ENCODE peak calls at places on chromosome 12, in four cellular contexts. One of them, this sample, is unnamed.

GRCh38 chr12:103676863-103677262 is 89.8 kb downstream of the STAB2 start:
- DNase-seq in GM12878: no peak
- DNase-seq in H1: no peak
- DNase-seq in HepG2: no peak
- DNase-seq in this sample: no peak

GRCh38 chr12:124566181-124567034 is 1.0 kb downstream of the NCOR2 start:
- DNase-seq in GM12878: no peak
- DNase-seq in H1: no peak
- DNase-seq in HepG2: peak; percentile 67
- DNase-seq in this sample: peak; percentile 70

GRCh38 chr12:6469609-6470374 is 685 bp downstream of the VAMP1 start:
- DNase-seq in GM12878: no peak
- DNase-seq in H1: no peak
- DNase-seq in HepG2: no peak
- DNase-seq in this sample: no peak

GRCh38 chr12:9851927-9852326 is 17.2 kb downstream of the CLEC2B start:
- DNase-seq in GM12878: no peak
- DNase-seq in H1: no peak
- DNase-seq in HepG2: no peak
- DNase-seq in this sample: no peak

GRCh38 chr12:26523708-26524150 is 309.3 kb downstream of the ITPR2 start:
- DNase-seq in GM12878: no peak
- DNase-seq in H1: no peak
- DNase-seq in HepG2: no peak
- DNase-seq in this sample: no peak

GRCh38 chr12:46367351-46368029 is 5.1 kb downstream of the SLC38A2 start:
- DNase-seq in GM12878: no peak
- DNase-seq in H1: no peak
- DNase-seq in HepG2: no peak
- DNase-seq in this sample: no peak

GRCh38 chr12:41919526-41920305 is 225.0 kb downstream of the GXYLT1 start:
- DNase-seq in GM12878: no peak
- DNase-seq in H1: no peak
- DNase-seq in HepG2: no peak
- DNase-seq in this sample: no peak

GRCh38 chr12:105212431-105212830 is 23.5 kb downstream of the APPL2 start:
- DNase-seq in GM12878: no peak
- DNase-seq in H1: no peak
- DNase-seq in HepG2: no peak
- DNase-seq in this sample: no peak

GRCh38 chr12:76158518-76159321 is 74.2 kb upstream of the NAP1L1 start:
- DNase-seq in GM12878: peak; percentile 91
- DNase-seq in H1: peak; percentile 21
- DNase-seq in HepG2: peak; percentile 53
- DNase-seq in this sample: peak; percentile 46

GRCh38 chr12:131076277-131076676 is 122.6 kb downstream of the ADGRD1 start:
- DNase-seq in GM12878: no peak
- DNase-seq in H1: no peak
- DNase-seq in HepG2: no peak
- DNase-seq in this sample: no peak

GRCh38 chr12:54725233-54725843 is 77.2 kb upstream of the DCD start:
- DNase-seq in GM12878: no peak
- DNase-seq in H1: no peak
- DNase-seq in HepG2: peak; percentile 30
- DNase-seq in this sample: no peak

GRCh38 chr12:32477714-32478113 is 78.4 kb downstream of the FGD4 start:
- DNase-seq in GM12878: no peak
- DNase-seq in H1: no peak
- DNase-seq in HepG2: no peak
- DNase-seq in this sample: no peak

GRCh38 chr12:70661762-70662161 is 24.5 kb upstream of the PTPRB start:
- DNase-seq in GM12878: no peak
- DNase-seq in H1: no peak
- DNase-seq in HepG2: no peak
- DNase-seq in this sample: no peak

GRCh38 chr12:82209533-82209932 is 148.7 kb downstream of the CCDC59 start:
- DNase-seq in GM12878: no peak
- DNase-seq in H1: no peak
- DNase-seq in HepG2: no peak
- DNase-seq in this sample: no peak

GRCh38 chr12:75481013-75481705 is 604 bp downstream of the GLIPR1 start:
- DNase-seq in GM12878: no peak
- DNase-seq in H1: no peak
- DNase-seq in HepG2: no peak
- DNase-seq in this sample: no peak

GRCh38 chr12:54409267-54409666 is 9.8 kb downstream of the ITGA5 start:
- DNase-seq in GM12878: no peak
- DNase-seq in H1: no peak
- DNase-seq in HepG2: no peak
- DNase-seq in this sample: no peak

GRCh38 chr12:129696952-129697351 is 206.9 kb downstream of the TMEM132D start:
- DNase-seq in GM12878: no peak
- DNase-seq in H1: no peak
- DNase-seq in HepG2: no peak
- DNase-seq in this sample: no peak

GRCh38 chr12:65882504-65882903 is 58.2 kb downstream of the HMGA2 start:
- DNase-seq in GM12878: no peak
- DNase-seq in H1: no peak
- DNase-seq in HepG2: no peak
- DNase-seq in this sample: no peak

GRCh38 chr12:101044512-101045074 is 165.4 kb downstream of the SLC5A8 start:
- DNase-seq in GM12878: no peak
- DNase-seq in H1: no peak
- DNase-seq in HepG2: no peak
- DNase-seq in this sample: no peak

GRCh38 chr12:85394809-85395208 is 114.8 kb downstream of the ALX1 start:
- DNase-seq in GM12878: no peak
- DNase-seq in H1: no peak
- DNase-seq in HepG2: no peak
- DNase-seq in this sample: no peak

GRCh38 chr12:2484141-2484776 is 310.5 kb upstream of the FKBP4 start:
- DNase-seq in GM12878: no peak
- DNase-seq in H1: no peak
- DNase-seq in HepG2: no peak
- DNase-seq in this sample: no peak

GRCh38 chr12:89880695-89881350 is 172.2 kb upstream of the ATP2B1 start:
- DNase-seq in GM12878: peak; percentile 91
- DNase-seq in H1: no peak
- DNase-seq in HepG2: no peak
- DNase-seq in this sample: no peak

GRCh38 chr12:98224584-98225221 is 290.7 kb upstream of the TMPO start:
- DNase-seq in GM12878: peak; percentile 52
- DNase-seq in H1: no peak
- DNase-seq in HepG2: no peak
- DNase-seq in this sample: no peak

GRCh38 chr12:113425960-113426453 is 3.8 kb downstream of the SDSL start:
- DNase-seq in GM12878: peak; percentile 25
- DNase-seq in H1: no peak
- DNase-seq in HepG2: no peak
- DNase-seq in this sample: peak; percentile 42

GRCh38 chr12:94684416-94684815 is 34.1 kb upstream of the TMCC3 start:
- DNase-seq in GM12878: no peak
- DNase-seq in H1: no peak
- DNase-seq in HepG2: no peak
- DNase-seq in this sample: no peak

GRCh38 chr12:37545759-37546158 is 770.8 kb upstream of the ALG10B start:
- DNase-seq in GM12878: no peak
- DNase-seq in H1: no peak
- DNase-seq in HepG2: no peak
- DNase-seq in this sample: no peak

GRCh38 chr12:23753627-23754358 is 195.7 kb downstream of the SOX5 start:
- DNase-seq in GM12878: no peak
- DNase-seq in H1: no peak
- DNase-seq in HepG2: no peak
- DNase-seq in this sample: no peak

GRCh38 chr12:15788266-15789214 is 648 bp downstream of the EPS8 start:
- DNase-seq in GM12878: peak; percentile 28
- DNase-seq in H1: no peak
- DNase-seq in HepG2: peak; percentile 48
- DNase-seq in this sample: peak; percentile 64

GRCh38 chr12:5593056-5593455 is 161.1 kb downstream of the NTF3 start:
- DNase-seq in GM12878: no peak
- DNase-seq in H1: no peak
- DNase-seq in HepG2: no peak
- DNase-seq in this sample: no peak

GRCh38 chr12:8035440-8036010 is 3.0 kb downstream of the FOXJ2 start:
- DNase-seq in GM12878: no peak
- DNase-seq in H1: no peak
- DNase-seq in HepG2: no peak
- DNase-seq in this sample: no peak
- TF ChIP-seq ZNF274 in GM12878: no peak
- TF ChIP-seq ZNF274 in H1: no peak
- TF ChIP-seq ZNF274 in HepG2: no peak
- TF ChIP-seq ZNF274 in this sample: no peak

GRCh38 chr12:49612210-49612609 is 6.8 kb upstream of the FAM186B start:
- DNase-seq in GM12878: no peak
- DNase-seq in H1: no peak
- DNase-seq in HepG2: peak; percentile 30
- DNase-seq in this sample: no peak
- TF ChIP-seq YY1 in GM12878: no peak
- TF ChIP-seq YY1 in H1: no peak
- TF ChIP-seq YY1 in HepG2: no peak
- TF ChIP-seq YY1 in this sample: no peak

GRCh38 chr12:31366104-31366621 is 40.2 kb upstream of the SINHCAF start:
- DNase-seq in GM12878: no peak
- DNase-seq in H1: no peak
- DNase-seq in HepG2: no peak
- DNase-seq in this sample: no peak

GRCh38 chr12:31368666-31369361 is 42.9 kb upstream of the SINHCAF start:
- DNase-seq in GM12878: no peak
- DNase-seq in H1: no peak
- DNase-seq in HepG2: no peak
- DNase-seq in this sample: peak; percentile 68

GRCh38 chr12:31370645-31371620 is 45.0 kb upstream of the SINHCAF start:
- DNase-seq in GM12878: no peak
- DNase-seq in H1: peak; percentile 77
- DNase-seq in HepG2: peak; percentile 77
- DNase-seq in this sample: peak; percentile 100

GRCh38 chr12:31369712-31370521 is 44.0 kb upstream of the SINHCAF start:
- DNase-seq in GM12878: no peak
- DNase-seq in H1: no peak
- DNase-seq in HepG2: peak; percentile 24
- DNase-seq in this sample: peak; percentile 66
- TF ChIP-seq SUZ12 in GM12878: no peak
- TF ChIP-seq SUZ12 in H1: no peak
- TF ChIP-seq SUZ12 in HepG2: no peak
- TF ChIP-seq SUZ12 in this sample: no peak

GRCh38 chr12:132105467-132105866 is 38.7 kb downstream of the DDX51 start:
- DNase-seq in GM12878: no peak
- DNase-seq in H1: no peak
- DNase-seq in HepG2: no peak
- DNase-seq in this sample: no peak
- TF ChIP-seq ZNF274 in GM12878: no peak
- TF ChIP-seq ZNF274 in H1: no peak
- TF ChIP-seq ZNF274 in HepG2: no peak
- TF ChIP-seq ZNF274 in this sample: no peak

This sample was measured in NT2/D1.